ENCODE peak calls at places on chromosomes 3 and 15, in six cellular contexts. S is GM12878, I is endothelial cell of umbilical vein, R is NB4, J is K562, P is HepG2. F is an unnamed sample.

GRCh38 chr3:112360574-112360973 is 27.6 kb downstream of the CD200 start:
- DNase-seq in P (no peak), S (no peak), J (no peak), R (no peak), I (no peak), F (no peak)

GRCh38 chr15:31215490-31216209 is 111.0 kb upstream of the KLF13 start:
- DNase-seq in P (peak), S (no peak), I (peak), R (peak), J (peak), F (peak)

GRCh38 chr15:93038064-93038705 is 50.8 kb downstream of the RGMA start:
- DNase-seq in S (no peak), P (no peak), R (no peak), J (no peak), I (no peak), F (no peak)

GRCh38 chr15:70271422-70272088 is 173.8 kb upstream of the TLE3 start:
- DNase-seq in R (peak), I (peak), P (no peak), J (no peak), S (no peak), F (peak)

GRCh38 chr3:127103116-127103515 is 89.8 kb upstream of the PRR23E start:
- DNase-seq in P (no peak), I (no peak), R (no peak), S (no peak), J (no peak), F (no peak)

GRCh38 chr3:105758451-105758850 is 110.4 kb downstream of the CBLB start:
- DNase-seq in I (no peak), J (no peak), S (no peak), P (no peak), R (no peak), F (no peak)

GRCh38 chr3:50290116-50290745 is 2.0 kb downstream of the IFRD2 start:
- DNase-seq in J (no peak), I (no peak), R (no peak), P (no peak), S (no peak), F (no peak)

GRCh38 chr3:133937756-133938601 is 42.3 kb upstream of the RAB6B start:
- DNase-seq in S (no peak), R (no peak), P (no peak), J (no peak), I (no peak), F (no peak)

GRCh38 chr3:39707314-39707909 is 102.0 kb upstream of the MYRIP start:
- DNase-seq in I (peak), P (peak), J (peak), R (peak), S (no peak), F (peak)

GRCh38 chr3:33052671-33053070 is 44.3 kb downstream of the GLB1 start:
- DNase-seq in S (no peak), J (no peak), P (no peak), R (no peak), I (no peak), F (no peak)

GRCh38 chr3:132629928-132630327 is 29.7 kb downstream of the ACAD11 start:
- DNase-seq in J (no peak), P (no peak), R (no peak), S (no peak), I (peak), F (no peak)

GRCh38 chr15:31365655-31366127 is 39.1 kb downstream of the KLF13 start:
- DNase-seq in R (peak), J (peak), I (no peak), P (no peak), S (no peak), F (no peak)

GRCh38 chr3:88137836-88138235 is 11.9 kb upstream of the C3orf38 start:
- DNase-seq in S (no peak), I (no peak), P (no peak), J (no peak), R (no peak), F (no peak)

GRCh38 chr15:67472957-67473356 is 48.0 kb upstream of the C15orf61 start:
- DNase-seq in J (no peak), I (no peak), S (no peak), R (no peak), P (no peak), F (no peak)

GRCh38 chr15:91782221-91782620 is 71.3 kb upstream of the SLCO3A1 start:
- DNase-seq in P (no peak), I (no peak), J (no peak), R (no peak), S (no peak), F (no peak)

GRCh38 chr3:8964436-8965370 is 1.4 kb upstream of the RAD18 start:
- DNase-seq in J (no peak), P (peak), S (no peak), R (no peak), I (peak), F (peak)

GRCh38 chr3:137172703-137173102 is 214.9 kb downstream of the IL20RB start:
- DNase-seq in S (no peak), I (no peak), J (no peak), P (no peak), R (no peak), F (no peak)

GRCh38 chr15:30958219-30958618 is 33.2 kb downstream of the MTMR10 start:
- DNase-seq in I (no peak), P (no peak), S (no peak), R (no peak), J (no peak), F (no peak)

GRCh38 chr3:126040386-126040785 is 43.5 kb downstream of the SLC41A3 start:
- DNase-seq in R (no peak), P (no peak), I (no peak), S (no peak), J (no peak), F (no peak)

GRCh38 chr3:195758721-195759353 is 38.1 kb downstream of the MUC20 start:
- DNase-seq in S (no peak), J (no peak), I (no peak), P (no peak), R (no peak), F (no peak)

GRCh38 chr15:51160484-51160883 is 65.8 kb upstream of the TNFAIP8L3 start:
- DNase-seq in P (no peak), R (no peak), S (no peak), J (no peak), I (no peak), F (no peak)

GRCh38 chr15:29106116-29106515 is 163.5 kb downstream of the NSMCE3 start:
- DNase-seq in R (no peak), P (no peak), I (no peak), S (no peak), J (no peak), F (no peak)

GRCh38 chr15:46265664-46266063 is 630.8 kb downstream of the SQOR start:
- DNase-seq in I (no peak), P (no peak), R (no peak), S (no peak), J (no peak), F (no peak)

GRCh38 chr3:152621006-152621868 is 213.7 kb upstream of the P2RY1 start:
- DNase-seq in J (no peak), P (no peak), R (no peak), I (no peak), S (no peak), F (no peak)

GRCh38 chr3:72896996-72897757 is 9.3 kb downstream of the GXYLT2 start:
- DNase-seq in I (no peak), J (no peak), R (no peak), S (no peak), P (no peak), F (no peak)

GRCh38 chr15:84981711-84982300 is at the start of gene PDE8A:
- DNase-seq in I (peak), S (no peak), R (peak), J (peak), P (no peak), F (peak)

GRCh38 chr3:156448300-156448699 is 106.6 kb downstream of the SSR3 start:
- DNase-seq in S (no peak), I (peak), J (peak), P (peak), R (peak), F (peak)

GRCh38 chr15:66912001-66912400 is 153.4 kb upstream of the SMAD3 start:
- DNase-seq in P (no peak), I (no peak), J (no peak), R (peak), S (no peak), F (no peak)

GRCh38 chr3:149581681-149582349 is 76.0 kb downstream of the WWTR1 start:
- DNase-seq in I (peak), S (no peak), J (no peak), R (no peak), P (no peak), F (peak)

GRCh38 chr3:20250786-20251185 is 64.8 kb upstream of the SGO1 start:
- DNase-seq in S (no peak), P (no peak), I (no peak), R (no peak), J (no peak), F (no peak)

GRCh38 chr3:20250314-20250713 is 64.3 kb upstream of the SGO1 start:
- DNase-seq in I (no peak), R (no peak), J (no peak), P (no peak), S (no peak), F (no peak)

GRCh38 chr3:20254268-20255117 is 68.5 kb upstream of the SGO1 start:
- DNase-seq in J (no peak), R (no peak), S (no peak), I (no peak), P (no peak), F (no peak)

GRCh38 chr3:20258371-20258770 is 72.4 kb upstream of the SGO1 start:
- DNase-seq in R (no peak), J (no peak), S (no peak), P (no peak), I (no peak), F (no peak)

DNA sequence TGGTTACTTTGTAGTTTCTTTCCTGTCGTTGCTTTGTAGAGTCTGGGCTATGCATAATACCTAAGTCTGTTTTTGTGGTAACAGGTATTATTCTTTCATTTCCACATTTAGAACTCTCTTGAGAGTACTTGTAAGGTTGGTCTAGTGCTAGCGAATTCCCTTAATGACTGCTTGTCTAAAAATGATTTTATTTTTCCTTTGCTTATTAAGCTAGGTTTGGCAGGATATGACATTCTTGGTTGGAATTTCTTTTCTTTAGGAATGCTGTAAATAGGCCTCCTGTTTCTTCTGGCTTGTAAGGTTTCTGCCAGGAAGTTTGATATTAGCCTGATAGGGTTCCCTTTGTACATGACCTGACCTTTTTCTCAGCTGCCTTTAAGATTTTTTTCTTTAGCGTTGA is 70.1 kb upstream of the SGO1 start:
- DNase-seq in P (no peak), J (no peak), I (peak), R (no peak), S (peak), F (no peak)
- TF ChIP-seq MYC in P (no peak), J (no peak), I (no peak), R (no peak), S (no peak), F (no peak)

DNA sequence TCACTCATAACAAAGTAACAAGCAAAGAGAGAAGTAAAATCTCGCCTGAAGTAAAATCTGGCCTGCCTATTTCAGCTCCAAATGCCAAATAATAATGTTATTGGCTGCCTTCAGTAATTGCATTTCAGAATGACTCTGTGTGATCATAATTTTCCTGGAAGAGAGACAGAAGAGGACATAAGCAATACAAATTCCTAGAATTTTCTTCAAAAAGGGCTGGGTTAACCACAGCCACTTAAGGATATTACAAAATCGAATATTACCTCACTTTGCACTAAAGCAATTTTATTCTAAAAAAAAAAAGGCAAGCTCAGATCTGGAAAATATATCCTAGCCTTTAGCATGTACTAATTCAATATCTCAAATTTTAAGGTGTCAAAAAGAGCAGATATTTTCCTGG is 116.4 kb downstream of the STAC start:
- DNase-seq in S (no peak), P (no peak), I (no peak), R (no peak), J (no peak), F (no peak)
- TF ChIP-seq MYC in S (no peak), P (no peak), I (no peak), R (no peak), J (no peak), F (no peak)

GRCh38 chr3:154122912-154123559 is 1.8 kb downstream of the ARHGEF26 start:
- DNase-seq in I (peak), R (no peak), P (peak), S (no peak), J (no peak), F (no peak)
- TF ChIP-seq MYC in I (no peak), R (no peak), P (no peak), S (no peak), J (no peak), F (no peak)

GRCh38 chr3:58386966-58387365 is 46.7 kb downstream of the PDHB start:
- DNase-seq in I (peak), J (no peak), R (no peak), S (no peak), P (no peak), F (no peak)
- TF ChIP-seq MYC in I (no peak), J (no peak), R (no peak), S (no peak), P (no peak), F (no peak)

GRCh38 chr15:41659855-41660234 is 360 bp upstream of the MGA start:
- DNase-seq in R (no peak), I (no peak), S (no peak), J (no peak), P (no peak), F (no peak)
- TF ChIP-seq MYC in R (no peak), I (no peak), S (no peak), J (no peak), P (no peak), F (no peak)

GRCh38 chr3:115961390-115961789 is 338.1 kb downstream of the GAP43 start:
- DNase-seq in I (no peak), P (no peak), R (no peak), S (no peak), J (no peak), F (no peak)

GRCh38 chr3:115958531-115958930 is 335.2 kb downstream of the GAP43 start:
- DNase-seq in J (no peak), P (no peak), S (no peak), I (no peak), R (no peak), F (no peak)

GRCh38 chr3:115960799-115961198 is 337.5 kb downstream of the GAP43 start:
- DNase-seq in S (no peak), J (no peak), I (no peak), R (no peak), P (no peak), F (no peak)
- TF ChIP-seq MYC in S (no peak), J (no peak), I (no peak), R (no peak), P (no peak), F (no peak)

DNA sequence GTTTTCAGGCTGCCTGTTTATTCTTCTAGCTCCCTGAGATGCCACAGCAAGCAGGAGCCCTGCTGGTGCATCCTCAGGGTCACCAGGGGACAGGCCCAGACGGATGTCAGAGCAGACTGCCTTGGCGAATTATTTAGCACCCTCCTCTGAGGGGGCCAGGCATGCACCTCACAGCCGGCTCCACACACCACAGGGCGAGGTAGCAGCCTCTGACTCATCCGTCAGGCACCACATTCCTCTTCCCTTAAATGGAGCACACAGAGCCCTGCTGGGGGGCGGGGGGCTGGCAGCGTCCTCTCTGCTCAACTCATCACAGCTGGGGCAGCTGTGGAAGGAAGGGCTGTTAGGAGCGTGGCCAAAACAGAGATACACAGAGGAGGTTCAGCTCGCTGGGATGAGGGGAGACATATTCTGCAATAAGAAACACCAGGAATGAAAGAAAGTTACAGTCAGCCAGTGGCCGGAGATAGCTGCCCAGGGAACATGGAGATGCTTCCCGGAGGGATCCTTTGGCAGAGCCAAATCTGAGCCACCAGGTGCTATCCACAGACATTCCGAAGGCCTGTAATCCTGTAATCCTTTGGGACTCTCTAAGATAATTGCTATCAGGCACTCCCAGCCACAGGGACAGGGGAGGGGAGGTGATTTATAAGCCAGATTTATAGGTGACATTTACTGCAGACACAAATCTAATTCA is 13.9 kb upstream of the PRICKLE2 start:
- DNase-seq in S (no peak), P (peak), J (no peak), I (no peak), R (no peak), F (peak)
- TF ChIP-seq MYC in S (no peak), P (no peak), J (no peak), I (no peak), R (no peak), F (no peak)

DNA sequence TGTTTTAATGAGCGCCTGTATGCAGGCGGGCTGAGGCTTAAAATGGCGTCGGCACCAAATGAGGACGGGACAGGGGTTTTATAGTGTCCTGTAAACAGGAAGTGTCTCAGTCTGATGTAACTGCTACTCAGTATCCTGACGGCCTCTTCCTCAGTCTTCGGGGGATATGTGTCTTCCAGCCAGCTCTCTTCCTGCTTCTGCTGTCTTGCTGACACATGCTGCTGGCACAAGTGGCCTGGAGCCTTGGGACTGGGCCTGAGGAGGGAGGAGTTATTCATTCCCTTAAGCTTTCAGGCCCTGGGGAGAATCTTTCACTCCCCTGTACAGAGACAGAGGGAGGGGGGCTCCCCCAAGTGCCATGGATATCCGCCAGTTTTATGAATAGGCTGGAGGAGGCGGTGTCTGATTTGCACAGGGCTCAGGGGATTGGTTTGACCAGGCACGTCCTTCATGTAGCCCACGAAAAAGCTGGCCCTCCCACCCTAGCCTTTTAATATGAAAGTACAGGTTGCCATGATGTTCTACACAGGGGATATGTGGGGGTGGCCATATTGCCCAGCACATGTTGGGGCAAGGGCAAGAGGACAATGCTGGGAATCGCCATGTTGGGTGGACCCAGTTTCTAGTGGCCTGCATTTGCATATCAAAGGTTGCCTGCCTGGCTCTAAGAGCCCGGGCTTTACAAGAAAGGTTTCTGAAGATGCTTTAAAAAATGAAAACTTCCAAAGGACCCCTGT is 19.9 kb downstream of the NDUFB4 start:
- DNase-seq in J (no peak), I (peak), S (no peak), R (peak), P (no peak), F (no peak)
- TF ChIP-seq MYC in J (no peak), I (no peak), S (no peak), R (no peak), P (no peak), F (no peak)

F was measured in A549.